ENCODE peak calls at places on chromosomes 2 and 18, in six cellular contexts. F is uterus; G is cardiac muscle cell; K is HCT116; H is CD8-positive, alpha-beta T cell; J is GM23338. P is an unnamed sample.

GRCh38 chr2:96153291-96153713 is 8.1 kb upstream of the DUSP2 start:
- DNase-seq in H (peak; percentile 9), K (no peak), G (no peak), F (peak; percentile 6), J (no peak), P (no peak)

GRCh38 chr2:238446371-238446770 is 19.6 kb downstream of the ASB1 start:
- DNase-seq in H (no peak), K (no peak), J (no peak), G (no peak), F (no peak), P (no peak)

GRCh38 chr2:60873381-60873780 is 8.0 kb upstream of the REL start:
- DNase-seq in F (no peak), J (no peak), K (no peak), G (no peak), H (no peak), P (no peak)

GRCh38 chr18:21243041-21243431 is 1.0 kb downstream of the GREB1L start:
- DNase-seq in F (no peak), H (no peak), K (no peak), J (peak; percentile 40), G (peak; percentile 10), P (no peak)

GRCh38 chr18:44896817-44897216 is 216.1 kb downstream of the SETBP1 start:
- DNase-seq in K (no peak), J (no peak), H (no peak), F (no peak), G (no peak), P (no peak)

GRCh38 chr18:79664525-79665125 is 15.0 kb upstream of the CTDP1 start:
- DNase-seq in J (no peak), F (no peak), H (no peak), K (no peak), G (peak; percentile 41), P (no peak)

GRCh38 chr2:195570329-195570728 is 86.7 kb upstream of the SLC39A10 start:
- DNase-seq in J (no peak), F (no peak), K (no peak), H (no peak), G (no peak), P (no peak)

GRCh38 chr2:73359915-73360697 is 25.5 kb upstream of the ALMS1 start:
- DNase-seq in F (no peak), J (peak; percentile 41), K (no peak), G (peak; percentile 23), H (no peak), P (no peak)

GRCh38 chr18:8496186-8496585 is 113.1 kb upstream of the RAB12 start:
- DNase-seq in K (no peak), H (no peak), J (peak; percentile 23), F (no peak), G (peak; percentile 13), P (no peak)

GRCh38 chr2:97747285-97747684 is 33.9 kb downstream of the ZAP70 start:
- DNase-seq in J (no peak), F (no peak), G (no peak), K (no peak), H (no peak), P (no peak)

GRCh38 chr2:97750017-97750416 is 36.6 kb downstream of the ZAP70 start:
- DNase-seq in F (no peak), K (no peak), J (no peak), G (no peak), H (no peak), P (no peak)

GRCh38 chr2:97749611-97750010 is 36.2 kb downstream of the ZAP70 start:
- DNase-seq in F (no peak), J (peak; percentile 18), H (no peak), G (no peak), K (no peak), P (no peak)

GRCh38 chr2:97747716-97748115 is 34.3 kb downstream of the ZAP70 start:
- DNase-seq in F (no peak), J (no peak), H (no peak), G (peak; percentile 29), K (no peak), P (no peak)

GRCh38 chr2:97748397-97748796 is 35.0 kb downstream of the ZAP70 start:
- DNase-seq in H (peak; percentile 75), G (peak; percentile 32), K (no peak), J (peak; percentile 88), F (no peak), P (no peak)
- H3K4me3 ChIP-seq in H (no peak overlapping the region), G (no peak overlapping the region), K (no peak overlapping the region), J (no peak overlapping the region), F (no peak overlapping the region), P (no peak overlapping the region)

GRCh38 chr2:42167458-42167857 is 1.7 kb upstream of the EML4 start:
- DNase-seq in K (no peak), F (no peak), G (no peak), H (no peak), J (no peak), P (no peak)

GRCh38 chr2:42169869-42170465 is 814 bp downstream of the EML4 start:
- DNase-seq in G (no peak), J (peak; percentile 29), H (peak; percentile 25), K (no peak), F (no peak), P (no peak)

GRCh38 chr2:42170619-42171395 is 1.7 kb downstream of the EML4 start:
- DNase-seq in K (no peak), J (no peak), H (no peak), G (no peak), F (no peak), P (no peak)

GRCh38 chr2:42169100-42169868 is at the start of gene EML4:
- DNase-seq in K (peak; percentile 75), G (peak; percentile 94), J (peak; percentile 96), F (peak; percentile 89), H (peak; percentile 86), P (peak; percentile 97)

DNA sequence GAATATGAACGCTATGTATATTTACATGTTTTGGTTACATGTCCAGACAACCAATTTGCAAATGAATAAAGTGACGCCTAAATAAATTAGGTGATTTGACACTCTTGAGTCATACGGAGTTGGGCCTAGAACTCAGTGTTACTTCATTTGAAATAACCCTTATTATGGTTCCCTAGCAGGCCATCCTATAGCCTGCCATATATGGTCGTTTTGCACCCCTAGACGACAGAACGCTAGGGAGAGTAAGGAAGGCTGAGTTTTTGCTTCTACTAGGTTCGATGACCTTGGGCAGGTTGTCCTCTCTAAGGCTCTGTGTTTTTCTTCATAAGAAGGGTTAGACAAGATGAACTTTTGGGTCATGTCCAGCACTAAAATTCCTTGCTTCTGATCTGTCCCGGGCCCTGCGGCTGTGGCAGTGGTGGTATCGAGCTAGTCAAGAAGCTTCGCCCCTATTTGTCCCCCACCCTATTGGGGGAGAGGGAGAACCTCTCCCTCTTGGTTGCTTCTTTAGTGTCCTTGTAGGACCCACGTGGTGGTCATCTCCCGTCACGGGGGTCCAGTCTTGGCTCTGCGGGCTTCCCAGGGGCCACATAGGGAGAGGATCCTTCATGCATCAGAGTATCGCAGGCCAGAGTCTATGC is 574 bp upstream of the EML4 start:
- DNase-seq in G (no peak), K (no peak), H (no peak), J (no peak), F (no peak), P (no peak)
- H3K4me3 ChIP-seq in G (no peak overlapping the region), K (no peak overlapping the region), H (no peak overlapping the region), J (peak overlapping the region; percentile 42), F (peak overlapping the region; percentile 15), P (no peak overlapping the region)

DNA sequence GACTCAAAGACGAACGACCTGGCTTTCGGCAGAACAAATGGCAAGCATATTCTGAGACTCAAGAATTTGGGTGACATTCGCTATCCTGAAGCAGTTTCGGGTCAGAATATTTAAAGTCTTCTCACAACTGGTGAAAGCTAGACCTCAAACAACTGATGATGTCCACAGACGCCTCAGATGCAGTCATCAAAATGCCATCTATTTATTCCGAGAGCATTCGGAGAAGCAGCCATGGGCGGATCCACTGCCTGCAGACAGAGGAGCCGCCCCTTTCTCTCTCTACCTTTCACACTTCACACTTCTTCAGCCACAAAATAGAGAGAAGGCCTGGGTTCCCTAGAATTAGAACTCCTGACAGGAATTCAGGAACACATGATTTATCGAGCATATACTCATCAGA is 65.8 kb upstream of the CREB1 start:
- DNase-seq in J (no peak), F (no peak), K (no peak), G (no peak), H (no peak), P (no peak)
- H3K4me3 ChIP-seq in J (no peak overlapping the region), F (no peak overlapping the region), K (no peak overlapping the region), G (no peak overlapping the region), H (no peak overlapping the region), P (no peak overlapping the region)

DNA sequence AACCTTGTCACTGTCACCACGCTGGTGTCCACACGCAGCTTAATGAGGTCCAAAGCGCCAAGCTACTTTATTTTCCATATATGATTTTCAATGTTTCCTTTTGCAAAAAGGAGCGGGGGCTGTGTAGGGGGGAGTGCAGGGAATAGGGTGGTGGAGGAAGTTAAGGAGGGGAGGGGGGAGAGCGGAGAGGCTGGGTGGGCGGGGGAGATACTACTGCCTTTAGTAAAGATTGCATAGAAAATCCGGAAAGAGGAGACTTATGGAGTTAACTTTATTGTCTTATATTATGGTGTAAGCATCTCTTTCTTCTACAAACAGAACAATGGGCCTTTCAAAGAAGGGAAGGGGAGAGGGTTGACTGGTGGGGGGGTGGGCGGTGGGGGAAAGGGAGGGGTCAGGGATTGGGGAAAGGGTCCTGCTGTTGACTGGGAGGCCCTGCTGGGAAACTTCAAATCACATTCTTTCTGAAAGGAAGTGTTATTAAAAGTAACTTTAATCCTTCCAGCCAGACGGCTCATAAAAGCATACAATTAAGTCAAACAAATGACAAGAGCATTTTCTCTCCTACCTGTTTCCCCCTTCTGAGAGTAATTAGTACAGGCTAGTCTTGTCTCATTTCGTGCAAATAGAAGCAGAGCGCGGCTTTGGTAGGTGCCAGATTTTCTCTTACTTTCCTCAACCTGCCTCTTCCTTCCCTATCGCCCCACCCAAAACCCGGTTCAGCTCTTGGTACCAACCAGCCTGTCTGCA is 2112.8 kb upstream of the PIK3C3 start:
- DNase-seq in J (peak; percentile 23), G (no peak), F (no peak), K (no peak), H (no peak), P (no peak)
- H3K4me3 ChIP-seq in J (peak overlapping the region; percentile 82), G (peak overlapping the region; percentile 37), F (peak overlapping the region; percentile 10), K (peak overlapping the region; percentile 56), H (no peak overlapping the region), P (no peak overlapping the region)

DNA sequence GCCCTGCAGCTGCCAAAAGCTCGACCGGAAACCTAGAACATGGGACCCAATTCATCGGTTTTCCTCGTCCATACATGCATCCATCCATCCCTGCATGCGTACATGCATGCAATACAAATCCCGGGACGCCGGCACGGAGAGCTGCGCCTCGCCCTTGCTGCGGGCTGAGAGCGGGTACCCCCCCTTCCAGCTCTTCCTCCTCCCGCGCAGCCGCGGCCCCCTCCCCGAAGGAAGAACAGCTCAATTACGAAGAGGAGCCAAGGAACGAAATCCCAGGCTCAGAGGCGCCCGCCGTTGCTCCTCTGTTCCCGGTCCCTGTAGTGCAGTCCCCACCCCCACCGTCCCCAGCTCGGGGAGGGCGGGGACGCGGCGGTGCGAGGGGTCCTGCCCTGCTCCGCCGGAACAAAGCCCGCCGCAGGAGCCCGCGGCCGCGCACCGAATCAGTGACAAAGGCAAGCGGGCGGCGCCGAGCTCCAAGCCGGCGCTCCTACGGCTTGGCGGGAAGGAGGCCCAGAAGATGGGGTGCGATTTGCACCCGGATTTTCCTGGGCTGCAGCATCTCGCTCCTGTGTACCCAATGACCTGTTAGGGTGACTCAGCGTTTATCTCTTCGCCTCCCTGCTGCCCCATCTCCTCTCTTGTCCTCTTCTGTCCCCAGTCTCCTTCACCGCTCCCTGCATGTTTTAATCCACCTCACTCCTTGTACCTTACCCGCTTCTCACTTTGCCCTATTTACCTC is 8.9 kb upstream of the POU3F3 start:
- DNase-seq in H (no peak), K (no peak), G (no peak), J (peak; percentile 86), F (no peak), P (peak; percentile 32)
- H3K4me3 ChIP-seq in H (no peak overlapping the region), K (no peak overlapping the region), G (peak overlapping the region; percentile 14), J (peak overlapping the region; percentile 58), F (no peak overlapping the region), P (no peak overlapping the region)

P was measured in right cardiac atrium.